ENCODE peak calls at places on chromosome 12, in nine cellular contexts. L is activated CD8-positive, alpha-beta T cell treated with anti-CD3 and anti-CD28 coated beads for 36 hours; A is NB4; Y is endothelial cell; Q is left ventricle myocardium inferior; C is GM13976; R is Caco-2; M is activated B cell treated with CpG ODN at 0.5 μM for 24 hours; E is H9. V is an unnamed sample.

GRCh38 chr12:55681142-55682077 is 26.3 kb downstream of the ITGA7 start:
- DNase-seq in L (peak; percentile 9), A (peak; percentile 76), Y (peak; percentile 38), Q (peak; percentile 54), C (no peak), R (peak; percentile 86), M (no peak), E (peak; percentile 95), V (no peak)

GRCh38 chr12:106049546-106049945 is 89.2 kb downstream of the NUAK1 start:
- DNase-seq in L (no peak), A (no peak), Y (no peak), Q (no peak), C (no peak), R (no peak), M (no peak), E (no peak), V (no peak)

GRCh38 chr12:106978035-106978800 is 8.7 kb downstream of the MTERF2 start:
- DNase-seq in L (no peak), A (no peak), Y (no peak), Q (peak; percentile 73), C (no peak), R (no peak), M (no peak), E (no peak), V (no peak)

GRCh38 chr12:39199371-39199770 is 243.5 kb downstream of the KIF21A start:
- DNase-seq in L (no peak), A (no peak), Y (peak; percentile 58), Q (no peak), C (no peak), R (no peak), M (no peak), E (no peak), V (no peak)

GRCh38 chr12:98532687-98533304 is 17.4 kb downstream of the TMPO start:
- DNase-seq in L (no peak), A (peak; percentile 76), Y (peak; percentile 47), Q (no peak), C (no peak), R (peak; percentile 77), M (no peak), E (no peak), V (no peak)

GRCh38 chr12:57278465-57279453 is 27.8 kb upstream of the STAC3 start:
- DNase-seq in L (no peak), A (no peak), Y (no peak), Q (no peak), C (no peak), R (no peak), M (no peak), E (no peak), V (no peak)

GRCh38 chr12:63889236-63889635 is 44.7 kb downstream of the SRGAP1 start:
- DNase-seq in L (no peak), A (no peak), Y (no peak), Q (no peak), C (no peak), R (no peak), M (no peak), E (no peak), V (no peak)

GRCh38 chr12:102833687-102834435 is 83.2 kb downstream of the PAH start:
- DNase-seq in L (no peak), A (peak; percentile 27), Y (peak; percentile 63), Q (no peak), C (peak; percentile 25), R (peak; percentile 49), M (no peak), E (peak; percentile 70), V (peak; percentile 61)

GRCh38 chr12:132281021-132281420 is 48.4 kb downstream of the GALNT9 start:
- DNase-seq in L (no peak), A (no peak), Y (no peak), Q (no peak), C (no peak), R (no peak), M (no peak), E (no peak), V (no peak)

GRCh38 chr12:83865431-83865830 is 1047.2 kb downstream of the SLC6A15 start:
- DNase-seq in L (no peak), A (no peak), Y (no peak), Q (no peak), C (no peak), R (no peak), M (no peak), E (no peak), V (no peak)

GRCh38 chr12:561116-561705 is 101.5 kb downstream of the B4GALNT3 start:
- DNase-seq in L (no peak), A (no peak), Y (no peak), Q (no peak), C (no peak), R (no peak), M (no peak), E (no peak), V (no peak)

GRCh38 chr12:76879710-76880025 is 849 bp upstream of the CSRP2 start:
- DNase-seq in L (no peak), A (no peak), Y (no peak), Q (no peak), C (no peak), R (no peak), M (no peak), E (no peak), V (no peak)

GRCh38 chr12:76878045-76878898 is 547 bp downstream of the CSRP2 start:
- DNase-seq in L (peak; percentile 31), A (peak; percentile 11), Y (peak; percentile 48), Q (no peak), C (no peak), R (peak; percentile 60), M (no peak), E (peak; percentile 78), V (no peak)

GRCh38 chr12:76881152-76881551 is 2.3 kb upstream of the CSRP2 start:
- DNase-seq in L (no peak), A (no peak), Y (no peak), Q (no peak), C (no peak), R (no peak), M (no peak), E (no peak), V (no peak)

GRCh38 chr12:76880156-76881023 is 1.6 kb upstream of the CSRP2 start:
- DNase-seq in L (no peak), A (no peak), Y (no peak), Q (no peak), C (no peak), R (no peak), M (no peak), E (no peak), V (no peak)

GRCh38 chr12:76878899-76879709 is at the start of gene CSRP2:
- DNase-seq in L (peak; percentile 80), A (peak; percentile 74), Y (peak; percentile 96), Q (peak; percentile 91), C (peak; percentile 91), R (peak; percentile 93), M (peak; percentile 55), E (peak; percentile 98), V (peak; percentile 88)
- TF ChIP-seq CTCF in L (no peak), A (no peak), Y (no peak), Q (peak; percentile 33), C (peak; percentile 3), R (no peak), M (no peak), E (peak; percentile 51), V (no peak)

DNA sequence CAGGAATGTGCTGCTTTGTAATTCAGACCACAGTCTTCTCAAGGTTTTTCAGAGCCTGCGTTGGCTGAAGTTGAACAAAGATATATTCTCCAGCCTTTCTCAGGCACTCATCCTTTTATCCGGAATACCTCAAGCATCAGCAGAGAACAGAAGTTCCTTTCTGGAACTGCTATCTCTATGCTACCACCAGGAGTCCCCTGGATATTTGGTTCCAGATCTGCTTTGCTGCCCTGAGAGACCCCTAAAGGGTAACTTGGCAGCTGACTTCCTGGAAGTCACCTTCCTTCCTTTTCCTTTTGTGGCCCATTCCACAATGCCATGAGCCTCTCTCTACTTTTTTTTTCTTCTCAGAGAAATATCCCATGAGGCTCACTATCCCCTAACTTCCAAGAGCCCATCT is 188.2 kb downstream of the PLCZ1 start:
- DNase-seq in L (no peak), A (no peak), Y (peak; percentile 7), Q (no peak), C (no peak), R (no peak), M (no peak), E (peak; percentile 40), V (no peak)
- TF ChIP-seq CTCF in L (no peak), A (no peak), Y (peak; percentile 54), Q (no peak), C (no peak), R (peak; percentile 39), M (no peak), E (peak; percentile 61), V (no peak)

DNA sequence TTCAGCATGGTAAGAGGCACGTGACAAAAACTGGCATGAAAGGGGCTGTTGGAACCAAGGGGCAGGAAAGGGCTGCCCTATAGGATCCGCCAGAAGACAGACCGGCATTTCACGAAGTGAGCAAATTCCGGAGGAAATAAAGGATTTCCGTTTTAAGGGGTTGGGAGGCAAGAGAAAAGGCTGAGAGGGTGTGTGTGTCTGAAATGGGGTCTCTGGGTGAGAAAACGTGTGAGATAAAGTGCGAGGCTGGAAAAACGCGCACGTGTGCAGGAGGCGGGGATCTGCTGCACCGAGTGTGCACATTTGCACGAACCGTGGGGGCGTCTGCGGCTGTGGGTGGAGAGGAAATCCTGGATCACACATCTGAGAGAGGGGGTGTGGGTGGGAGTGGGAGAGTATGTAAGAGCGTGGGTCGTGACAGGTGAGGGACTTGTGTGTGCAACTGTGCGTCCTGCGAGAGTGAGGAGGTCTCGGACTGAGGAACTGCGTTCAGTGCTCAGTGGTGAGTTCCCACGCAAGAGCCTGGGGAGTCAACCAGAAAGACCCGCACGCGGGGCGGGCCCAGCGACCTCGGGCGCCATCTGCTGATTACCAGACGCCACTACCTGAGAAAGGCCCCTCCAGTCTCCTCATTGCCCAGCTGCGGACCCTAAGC is 37.0 kb upstream of the P2RX7 start:
- DNase-seq in L (peak; percentile 87), A (peak; percentile 93), Y (peak; percentile 91), Q (peak; percentile 67), C (peak; percentile 90), R (peak; percentile 85), M (peak; percentile 72), E (peak; percentile 88), V (peak; percentile 59)
- TF ChIP-seq CTCF in L (peak; percentile 90), A (peak; percentile 83), Y (peak; percentile 76), Q (peak; percentile 89), C (peak; percentile 74), R (peak; percentile 86), M (peak; percentile 39), E (peak; percentile 87), V (peak; percentile 70)

DNA sequence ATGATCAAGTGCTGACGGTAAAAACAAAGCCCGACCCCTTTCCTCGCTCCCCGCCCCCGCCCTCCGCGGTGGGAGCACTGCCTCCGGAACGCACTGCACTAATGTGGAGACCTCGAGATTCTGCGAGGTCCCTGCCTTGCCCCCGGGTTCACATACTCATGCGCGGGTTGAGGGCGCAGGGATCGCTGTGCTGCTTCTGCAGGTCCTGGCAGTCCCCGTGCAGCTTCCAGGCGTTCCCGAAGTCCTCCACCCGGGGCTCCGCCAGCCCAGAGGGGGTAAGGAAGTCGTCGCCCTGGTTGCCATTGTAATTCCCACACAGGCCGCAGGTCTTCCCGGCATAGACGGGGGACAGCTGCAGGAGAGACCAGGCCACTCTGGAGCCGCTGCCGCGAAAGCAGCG is 66.8 kb downstream of the VWF start:
- DNase-seq in L (no peak), A (no peak), Y (peak; percentile 75), Q (no peak), C (no peak), R (no peak), M (no peak), E (peak; percentile 96), V (no peak)
- TF ChIP-seq CTCF in L (no peak), A (no peak), Y (peak; percentile 46), Q (no peak), C (no peak), R (no peak), M (no peak), E (peak; percentile 59), V (peak; percentile 52)

V was measured in mesothelial cell of epicardium.